ENCODE peak calls at places on chromosomes 12 and 14, in ten cellular contexts. G is cardiac muscle cell; E is heart left ventricle; O is NCI-H1436 treated with DMSO at 0.1 percent for 48 hours; S is amniotic stem cell; T is ascending aorta; Y is A673; M is AG08395; X is CD4-positive, alpha-beta T cell; P is T47D. N is an unnamed sample.

GRCh38 chr14:31265701-31266398 is 58.3 kb upstream of the HECTD1 start:
- DNase-seq in P (no peak), E (no peak), S (no peak), G (no peak), T (no peak), X (no peak), O (no peak), Y (no peak), M (peak), N (no peak)

GRCh38 chr12:8950702-8951478 is 1.4 kb upstream of the M6PR start:
- DNase-seq in T (no peak), G (no peak), M (no peak), Y (no peak), X (no peak), E (no peak), P (no peak), S (no peak), O (no peak), N (no peak)

GRCh38 chr12:109093022-109093918 is at the start of gene ALKBH2:
- DNase-seq in T (peak), M (peak), S (peak), G (peak), X (peak), E (peak), O (peak), Y (peak), P (peak), N (peak)

GRCh38 chr14:77033622-77034521 is 5.4 kb upstream of the IRF2BPL start:
- DNase-seq in P (peak), S (no peak), Y (peak), X (peak), O (no peak), G (peak), E (peak), T (no peak), M (peak), N (peak)

GRCh38 chr12:58567189-58567588 is 353.1 kb downstream of the LRIG3 start:
- DNase-seq in P (no peak), O (no peak), Y (no peak), S (no peak), T (no peak), M (no peak), E (no peak), X (no peak), G (no peak), N (no peak)

GRCh38 chr12:24778486-24779304 is 170.2 kb downstream of the BCAT1 start:
- DNase-seq in O (peak), T (no peak), P (peak), G (peak), M (peak), S (peak), X (no peak), E (no peak), Y (peak), N (no peak)

GRCh38 chr12:121709478-121709890 is 3.1 kb upstream of the TMEM120B start:
- DNase-seq in S (no peak), T (no peak), E (no peak), P (no peak), G (no peak), Y (no peak), M (peak), X (no peak), O (no peak), N (no peak)

GRCh38 chr12:46560874-46561273 is 188.3 kb upstream of the SLC38A2 start:
- DNase-seq in M (no peak), S (no peak), Y (no peak), P (no peak), O (no peak), G (no peak), E (no peak), X (no peak), T (no peak), N (no peak)

GRCh38 chr14:95770777-95771176 is 56.9 kb upstream of the TCL1A start:
- DNase-seq in P (peak), G (no peak), O (no peak), M (no peak), Y (peak), X (no peak), T (no peak), S (no peak), E (no peak), N (no peak)

GRCh38 chr14:68403794-68404522 is 388.9 kb downstream of the ZFP36L1 start:
- DNase-seq in M (no peak), P (no peak), E (no peak), G (no peak), T (no peak), S (no peak), Y (no peak), O (no peak), X (no peak), N (no peak)

GRCh38 chr14:39431416-39432178 is 636 bp downstream of the FBXO33 start:
- DNase-seq in X (peak), T (no peak), S (peak), Y (peak), G (peak), P (peak), E (peak), O (no peak), M (peak), N (peak)

N was measured in Right ventricle myocardium superior.